ENCODE peak calls at places on chromosome 14, in eight cellular contexts. One of them, this sample, is unnamed.

GRCh38 chr14:82366803-82367202 is 833.1 kb upstream of the SEL1L start:
- DNase-seq in uterus: no peak
- DNase-seq in endothelial cell: no peak
- DNase-seq in HCT116: no peak
- DNase-seq in fibroblast of the aortic adventitia: no peak
- DNase-seq in AG04450: no peak
- DNase-seq in esophagus muscularis mucosa: no peak
- DNase-seq in B cell: no peak
- DNase-seq in this sample: no peak

GRCh38 chr14:44438936-44439335 is 68.1 kb downstream of the FSCB start:
- DNase-seq in endothelial cell: no peak
- DNase-seq in B cell: no peak
- DNase-seq in AG04450: no peak
- DNase-seq in fibroblast of the aortic adventitia: no peak
- DNase-seq in esophagus muscularis mucosa: no peak
- DNase-seq in HCT116: no peak
- DNase-seq in uterus: no peak
- DNase-seq in this sample: no peak

GRCh38 chr14:87409401-87409800 is 583.6 kb downstream of the GALC start:
- DNase-seq in fibroblast of the aortic adventitia: no peak
- DNase-seq in esophagus muscularis mucosa: no peak
- DNase-seq in AG04450: peak
- DNase-seq in endothelial cell: no peak
- DNase-seq in HCT116: no peak
- DNase-seq in B cell: no peak
- DNase-seq in uterus: no peak
- DNase-seq in this sample: no peak

GRCh38 chr14:103594265-103594664 is 31.5 kb downstream of the COA8 start:
- DNase-seq in AG04450: no peak
- DNase-seq in esophagus muscularis mucosa: no peak
- DNase-seq in fibroblast of the aortic adventitia: no peak
- DNase-seq in uterus: peak
- DNase-seq in endothelial cell: no peak
- DNase-seq in HCT116: no peak
- DNase-seq in B cell: no peak
- DNase-seq in this sample: no peak

GRCh38 chr14:104291123-104292000 is 153.0 kb downstream of the KIF26A start:
- DNase-seq in uterus: no peak
- DNase-seq in endothelial cell: peak
- DNase-seq in HCT116: no peak
- DNase-seq in esophagus muscularis mucosa: no peak
- DNase-seq in B cell: no peak
- DNase-seq in fibroblast of the aortic adventitia: no peak
- DNase-seq in AG04450: no peak
- DNase-seq in this sample: no peak

GRCh38 chr14:74595006-74595735 is 16.9 kb downstream of the LTBP2 start:
- DNase-seq in fibroblast of the aortic adventitia: peak
- DNase-seq in uterus: peak
- DNase-seq in AG04450: no peak
- DNase-seq in HCT116: no peak
- DNase-seq in B cell: no peak
- DNase-seq in esophagus muscularis mucosa: no peak
- DNase-seq in endothelial cell: no peak
- DNase-seq in this sample: no peak

GRCh38 chr14:40252817-40253447 is 820.7 kb upstream of the FBXO33 start:
- DNase-seq in fibroblast of the aortic adventitia: no peak
- DNase-seq in HCT116: peak
- DNase-seq in endothelial cell: peak
- DNase-seq in uterus: no peak
- DNase-seq in AG04450: no peak
- DNase-seq in B cell: no peak
- DNase-seq in esophagus muscularis mucosa: no peak
- DNase-seq in this sample: no peak

GRCh38 chr14:52325126-52325525 is 11.0 kb downstream of the PTGER2 start:
- DNase-seq in HCT116: no peak
- DNase-seq in endothelial cell: no peak
- DNase-seq in fibroblast of the aortic adventitia: no peak
- DNase-seq in uterus: no peak
- DNase-seq in AG04450: no peak
- DNase-seq in B cell: peak
- DNase-seq in esophagus muscularis mucosa: no peak
- DNase-seq in this sample: no peak

GRCh38 chr14:98172243-98172778 is 1099.7 kb downstream of the BCL11B start:
- DNase-seq in HCT116: no peak
- DNase-seq in fibroblast of the aortic adventitia: no peak
- DNase-seq in uterus: no peak
- DNase-seq in endothelial cell: no peak
- DNase-seq in AG04450: no peak
- DNase-seq in esophagus muscularis mucosa: no peak
- DNase-seq in B cell: no peak
- DNase-seq in this sample: no peak

GRCh38 chr14:94532462-94532861 is 23.2 kb upstream of the SERPINA12 start:
- DNase-seq in HCT116: no peak
- DNase-seq in fibroblast of the aortic adventitia: no peak
- DNase-seq in B cell: no peak
- DNase-seq in uterus: no peak
- DNase-seq in endothelial cell: no peak
- DNase-seq in AG04450: no peak
- DNase-seq in esophagus muscularis mucosa: no peak
- DNase-seq in this sample: no peak

GRCh38 chr14:65366802-65367570 is 45.5 kb upstream of the FUT8 start:
- DNase-seq in B cell: no peak
- DNase-seq in endothelial cell: no peak
- DNase-seq in uterus: no peak
- DNase-seq in HCT116: no peak
- DNase-seq in fibroblast of the aortic adventitia: no peak
- DNase-seq in esophagus muscularis mucosa: no peak
- DNase-seq in AG04450: no peak
- DNase-seq in this sample: no peak

GRCh38 chr14:73143003-73143402 is 6.7 kb downstream of the PSEN1 start:
- DNase-seq in esophagus muscularis mucosa: no peak
- DNase-seq in AG04450: no peak
- DNase-seq in B cell: no peak
- DNase-seq in uterus: no peak
- DNase-seq in fibroblast of the aortic adventitia: no peak
- DNase-seq in HCT116: no peak
- DNase-seq in endothelial cell: no peak
- DNase-seq in this sample: no peak

GRCh38 chr14:96245710-96246534 is 10.1 kb upstream of the BDKRB1 start:
- DNase-seq in endothelial cell: no peak
- DNase-seq in esophagus muscularis mucosa: no peak
- DNase-seq in AG04450: no peak
- DNase-seq in uterus: no peak
- DNase-seq in fibroblast of the aortic adventitia: peak
- DNase-seq in B cell: no peak
- DNase-seq in HCT116: no peak
- DNase-seq in this sample: no peak

GRCh38 chr14:102213984-102214658 is 74.4 kb downstream of the WDR20 start:
- DNase-seq in B cell: no peak
- DNase-seq in HCT116: no peak
- DNase-seq in uterus: no peak
- DNase-seq in esophagus muscularis mucosa: no peak
- DNase-seq in endothelial cell: no peak
- DNase-seq in AG04450: no peak
- DNase-seq in fibroblast of the aortic adventitia: no peak
- DNase-seq in this sample: no peak
- TF ChIP-seq CTCF in B cell: no peak
- TF ChIP-seq CTCF in HCT116: peak
- TF ChIP-seq CTCF in uterus: no peak
- TF ChIP-seq CTCF in esophagus muscularis mucosa: no peak
- TF ChIP-seq CTCF in endothelial cell: no peak
- TF ChIP-seq CTCF in AG04450: peak
- TF ChIP-seq CTCF in fibroblast of the aortic adventitia: peak
- TF ChIP-seq CTCF in this sample: peak

GRCh38 chr14:53569471-53569870 is 387.2 kb downstream of the BMP4 start:
- DNase-seq in B cell: no peak
- DNase-seq in uterus: no peak
- DNase-seq in esophagus muscularis mucosa: no peak
- DNase-seq in HCT116: no peak
- DNase-seq in fibroblast of the aortic adventitia: no peak
- DNase-seq in AG04450: no peak
- DNase-seq in endothelial cell: no peak
- DNase-seq in this sample: no peak

GRCh38 chr14:53570411-53571387 is 385.9 kb downstream of the BMP4 start:
- DNase-seq in endothelial cell: no peak
- DNase-seq in HCT116: no peak
- DNase-seq in B cell: no peak
- DNase-seq in uterus: no peak
- DNase-seq in fibroblast of the aortic adventitia: no peak
- DNase-seq in AG04450: no peak
- DNase-seq in esophagus muscularis mucosa: no peak
- DNase-seq in this sample: no peak

GRCh38 chr14:53567236-53567785 is 389.3 kb downstream of the BMP4 start:
- DNase-seq in fibroblast of the aortic adventitia: no peak
- DNase-seq in uterus: no peak
- DNase-seq in esophagus muscularis mucosa: no peak
- DNase-seq in endothelial cell: no peak
- DNase-seq in AG04450: no peak
- DNase-seq in HCT116: no peak
- DNase-seq in B cell: no peak
- DNase-seq in this sample: no peak

GRCh38 chr14:53564870-53565269 is 391.8 kb downstream of the BMP4 start:
- DNase-seq in HCT116: no peak
- DNase-seq in endothelial cell: no peak
- DNase-seq in esophagus muscularis mucosa: no peak
- DNase-seq in fibroblast of the aortic adventitia: no peak
- DNase-seq in uterus: no peak
- DNase-seq in B cell: no peak
- DNase-seq in AG04450: no peak
- DNase-seq in this sample: no peak
- TF ChIP-seq CTCF in HCT116: no peak
- TF ChIP-seq CTCF in endothelial cell: no peak
- TF ChIP-seq CTCF in esophagus muscularis mucosa: no peak
- TF ChIP-seq CTCF in fibroblast of the aortic adventitia: no peak
- TF ChIP-seq CTCF in uterus: no peak
- TF ChIP-seq CTCF in B cell: no peak
- TF ChIP-seq CTCF in AG04450: no peak
- TF ChIP-seq CTCF in this sample: no peak

DNA sequence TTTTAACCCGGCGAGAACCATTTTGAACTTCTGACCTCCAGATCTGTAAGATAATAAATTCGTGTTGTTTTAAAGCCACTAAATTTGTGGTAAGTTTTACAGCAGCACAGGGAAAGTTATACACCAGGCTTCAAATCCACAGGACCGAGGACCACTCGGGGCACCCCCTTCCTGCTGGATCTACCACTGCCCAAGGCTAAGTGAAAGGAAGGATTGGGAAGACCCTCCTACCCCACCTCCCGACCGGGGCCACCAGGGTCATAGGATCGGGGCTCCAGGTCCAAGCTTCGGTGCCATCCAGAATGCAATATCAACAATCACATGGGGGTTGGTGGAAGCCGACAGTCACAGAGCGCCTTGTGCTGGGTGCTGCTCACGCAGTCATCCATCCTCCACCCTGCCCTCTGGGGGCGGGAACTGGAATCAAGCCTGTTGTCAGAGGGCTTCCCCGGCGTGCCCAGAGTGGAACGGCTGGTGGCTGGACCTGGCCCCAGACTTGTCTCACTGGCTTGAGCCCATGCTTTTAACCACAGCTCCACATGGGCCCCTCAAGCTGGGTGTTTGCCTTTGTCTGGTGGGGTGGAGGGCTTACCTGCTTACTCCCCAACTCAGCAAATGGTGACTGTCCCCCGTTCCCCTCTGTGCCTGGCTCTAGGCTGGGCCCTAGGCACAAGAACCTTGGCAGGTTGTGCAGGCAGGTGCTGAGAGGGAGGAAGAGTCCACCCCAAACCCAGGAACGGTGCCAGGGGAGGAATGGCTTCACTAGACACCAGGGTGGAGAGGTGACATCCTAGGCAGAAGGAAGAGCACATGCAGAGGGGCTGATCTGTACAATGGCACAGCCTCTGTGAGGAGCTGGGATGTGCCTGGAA is 180.3 kb upstream of the RTL1 start:
- DNase-seq in B cell: no peak
- DNase-seq in uterus: no peak
- DNase-seq in HCT116: peak
- DNase-seq in endothelial cell: no peak
- DNase-seq in AG04450: no peak
- DNase-seq in esophagus muscularis mucosa: no peak
- DNase-seq in fibroblast of the aortic adventitia: no peak
- DNase-seq in this sample: no peak
- TF ChIP-seq CTCF in B cell: no peak
- TF ChIP-seq CTCF in uterus: no peak
- TF ChIP-seq CTCF in HCT116: peak
- TF ChIP-seq CTCF in endothelial cell: no peak
- TF ChIP-seq CTCF in AG04450: no peak
- TF ChIP-seq CTCF in esophagus muscularis mucosa: no peak
- TF ChIP-seq CTCF in fibroblast of the aortic adventitia: no peak
- TF ChIP-seq CTCF in this sample: no peak

DNA sequence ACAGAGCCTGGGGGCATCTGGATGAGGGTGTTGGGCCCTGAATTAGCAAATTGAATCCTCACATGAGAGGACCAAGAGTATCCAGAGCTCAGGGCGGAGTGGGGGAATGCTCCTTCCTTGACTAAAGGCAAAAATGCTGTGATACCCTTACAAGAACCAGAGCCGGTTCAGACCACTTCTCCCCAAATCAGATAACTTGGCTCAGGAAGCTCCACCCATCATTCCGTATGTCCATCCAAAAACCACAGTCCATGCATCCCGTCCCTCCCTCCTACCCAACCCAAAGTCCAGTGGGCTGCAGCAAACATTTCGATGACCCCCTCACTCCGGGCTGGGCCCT is 22.4 kb downstream of the DIO3 start:
- DNase-seq in endothelial cell: no peak
- DNase-seq in HCT116: no peak
- DNase-seq in esophagus muscularis mucosa: no peak
- DNase-seq in fibroblast of the aortic adventitia: no peak
- DNase-seq in uterus: no peak
- DNase-seq in AG04450: no peak
- DNase-seq in B cell: no peak
- DNase-seq in this sample: no peak
- TF ChIP-seq CTCF in endothelial cell: no peak
- TF ChIP-seq CTCF in HCT116: no peak
- TF ChIP-seq CTCF in esophagus muscularis mucosa: no peak
- TF ChIP-seq CTCF in fibroblast of the aortic adventitia: no peak
- TF ChIP-seq CTCF in uterus: no peak
- TF ChIP-seq CTCF in AG04450: no peak
- TF ChIP-seq CTCF in B cell: no peak
- TF ChIP-seq CTCF in this sample: no peak

GRCh38 chr14:105455766-105456660 is 18.6 kb upstream of the CRIP2 start:
- DNase-seq in uterus: no peak
- DNase-seq in AG04450: no peak
- DNase-seq in fibroblast of the aortic adventitia: no peak
- DNase-seq in HCT116: no peak
- DNase-seq in B cell: no peak
- DNase-seq in esophagus muscularis mucosa: no peak
- DNase-seq in endothelial cell: no peak
- DNase-seq in this sample: no peak
- TF ChIP-seq CTCF in uterus: no peak
- TF ChIP-seq CTCF in AG04450: no peak
- TF ChIP-seq CTCF in fibroblast of the aortic adventitia: no peak
- TF ChIP-seq CTCF in HCT116: no peak
- TF ChIP-seq CTCF in B cell: no peak
- TF ChIP-seq CTCF in esophagus muscularis mucosa: no peak
- TF ChIP-seq CTCF in endothelial cell: no peak
- TF ChIP-seq CTCF in this sample: no peak

This sample was measured in D721Med.